ENCODE peak calls at places on chromosome 7, in seven cellular contexts. V, O, H, B, M, W and L are unnamed samples.

GRCh38 chr7:130878785-130879184 is 144.8 kb upstream of the KLF14 start:
- DNase-seq in V (no peak), O (no peak), H (no peak), B (no peak), M (no peak), W (no peak), L (no peak)

GRCh38 chr7:70238171-70238575 is 639.9 kb downstream of the AUTS2 start:
- DNase-seq in V (no peak), O (no peak), H (no peak), B (no peak), M (no peak), W (no peak), L (no peak)

GRCh38 chr7:1106063-1106782 is 18.3 kb downstream of the GPER1 start:
- DNase-seq in V (no peak), O (no peak), H (no peak), B (peak), M (no peak), W (no peak), L (no peak)

GRCh38 chr7:101108330-101108857 is 18.5 kb upstream of the SERPINE1 start:
- DNase-seq in V (no peak), O (no peak), H (no peak), B (peak), M (peak), W (no peak), L (no peak)

GRCh38 chr7:111357691-111358090 is 204.6 kb downstream of the IMMP2L start:
- DNase-seq in V (no peak), O (no peak), H (no peak), B (no peak), M (no peak), W (no peak), L (peak)

GRCh38 chr7:90411510-90411909 is 8.2 kb downstream of the CLDN12 start:
- DNase-seq in V (peak), O (no peak), H (no peak), B (no peak), M (no peak), W (no peak), L (no peak)

GRCh38 chr7:142025896-142026295 is 30.2 kb downstream of the MGAM start:
- DNase-seq in V (no peak), O (no peak), H (no peak), B (no peak), M (no peak), W (no peak), L (peak)

GRCh38 chr7:105673367-105674188 is 92.3 kb upstream of the EFCAB10 start:
- DNase-seq in V (no peak), O (no peak), H (peak), B (no peak), M (no peak), W (no peak), L (no peak)

GRCh38 chr7:1979591-1980560 is 252.9 kb downstream of the MAD1L1 start:
- DNase-seq in V (no peak), O (no peak), H (no peak), B (peak), M (no peak), W (no peak), L (peak)

GRCh38 chr7:117143066-117143465 is 179.8 kb downstream of the WNT2 start:
- DNase-seq in V (no peak), O (no peak), H (no peak), B (no peak), M (no peak), W (no peak), L (no peak)

GRCh38 chr7:21767300-21767900 is 178.3 kb downstream of the CDCA7L start:
- DNase-seq in V (peak), O (no peak), H (peak), B (no peak), M (no peak), W (no peak), L (peak)

GRCh38 chr7:144668503-144668902 is 167.3 kb downstream of the TPK1 start:
- DNase-seq in V (no peak), O (no peak), H (no peak), B (no peak), M (no peak), W (no peak), L (no peak)

GRCh38 chr7:133019590-133019989 is 62.3 kb downstream of the CHCHD3 start:
- DNase-seq in V (no peak), O (no peak), H (no peak), B (no peak), M (no peak), W (no peak), L (no peak)

GRCh38 chr7:51666751-51667150 is 350.1 kb upstream of the COBL start:
- DNase-seq in V (no peak), O (no peak), H (no peak), B (no peak), M (no peak), W (no peak), L (no peak)

GRCh38 chr7:112990619-112991018 is 96.0 kb downstream of the GPR85 start:
- DNase-seq in V (no peak), O (no peak), H (no peak), B (no peak), M (no peak), W (no peak), L (no peak)

GRCh38 chr7:80133361-80134104 is 1.1 kb upstream of the GNAI1 start:
- DNase-seq in V (no peak), O (no peak), H (no peak), B (no peak), M (peak), W (no peak), L (peak)

GRCh38 chr7:100102950-100103840 is 1.8 kb downstream of the AP4M1 start:
- DNase-seq in V (no peak), O (no peak), H (no peak), B (no peak), M (no peak), W (no peak), L (no peak)

GRCh38 chr7:100100420-100101015 is 679 bp downstream of the MCM7 start:
- DNase-seq in V (peak), O (peak), H (peak), B (peak), M (peak), W (peak), L (peak)

GRCh38 chr7:100098913-100099312 is 2.3 kb downstream of the MCM7 start:
- DNase-seq in V (no peak), O (no peak), H (no peak), B (no peak), M (no peak), W (no peak), L (no peak)

GRCh38 chr7:100101016-100101862 is at the start of the genes AP4M1 and MCM7:
- DNase-seq in V (peak), O (peak), H (peak), B (peak), M (peak), W (peak), L (peak)

GRCh38 chr7:100099452-100099851 is 1.7 kb downstream of the MCM7 start:
- DNase-seq in V (no peak), O (no peak), H (no peak), B (no peak), M (no peak), W (no peak), L (no peak)
- H3K27ac ChIP-seq in V (peak), O (peak), H (no peak), B (no peak), M (peak), W (peak), L (peak)

GRCh38 chr7:26087321-26088091 is 64.5 kb upstream of the NFE2L3 start:
- DNase-seq in V (no peak), O (no peak), H (no peak), B (no peak), M (no peak), W (no peak), L (peak)

GRCh38 chr7:26090927-26091519 is 61.0 kb upstream of the NFE2L3 start:
- DNase-seq in V (peak), O (no peak), H (no peak), B (no peak), M (no peak), W (no peak), L (peak)

GRCh38 chr7:26093023-26093422 is 59.0 kb upstream of the NFE2L3 start:
- DNase-seq in V (no peak), O (no peak), H (no peak), B (no peak), M (no peak), W (no peak), L (no peak)

GRCh38 chr7:26091933-26092332 is 60.1 kb upstream of the NFE2L3 start:
- DNase-seq in V (no peak), O (no peak), H (no peak), B (no peak), M (no peak), W (no peak), L (peak)
- TF ChIP-seq CTCF in V (peak), O (no peak), H (no peak), B (no peak), M (no peak), W (no peak), L (no peak)

DNA sequence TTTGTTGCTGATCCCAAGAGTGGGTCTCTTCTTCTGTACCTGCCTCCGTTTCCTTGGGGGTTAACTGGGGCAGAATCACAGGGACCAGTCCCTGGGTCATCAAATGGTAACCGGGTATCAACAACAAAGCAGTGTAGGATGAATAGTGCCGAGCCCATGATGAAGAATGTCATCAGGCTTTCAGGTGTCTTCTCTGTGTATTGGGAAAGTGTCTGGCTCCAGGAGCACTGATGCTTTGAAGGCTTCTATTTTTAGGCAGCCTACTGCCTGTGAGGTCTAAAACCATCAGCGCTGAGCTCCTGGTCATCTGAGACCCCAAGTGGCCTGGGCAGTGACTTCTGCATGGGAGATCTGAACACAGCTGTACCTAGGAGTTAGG is 48.2 kb upstream of the SHH start:
- DNase-seq in V (no peak), O (no peak), H (no peak), B (no peak), M (no peak), W (peak), L (no peak)
- H3K27ac ChIP-seq in V (no peak), O (no peak), H (no peak), B (no peak), M (no peak), W (no peak), L (peak)

DNA sequence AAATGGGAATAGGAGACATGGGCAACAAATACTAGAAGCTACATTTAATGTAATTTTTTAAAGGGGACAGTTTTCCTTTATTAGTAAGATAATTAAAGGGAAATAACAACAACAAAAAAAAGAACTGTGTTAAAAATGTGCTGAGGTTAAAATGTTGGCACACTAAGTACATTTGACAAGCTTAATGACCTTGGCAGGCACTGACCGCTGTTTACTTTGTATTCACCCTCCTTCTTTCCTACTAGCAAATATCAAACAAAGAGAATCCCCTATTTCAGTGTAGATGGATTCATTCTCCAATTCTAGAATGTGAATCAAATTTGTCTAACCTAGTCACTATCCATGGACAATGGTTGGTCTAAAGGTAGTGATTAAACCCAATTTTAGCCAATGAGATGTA is 77.5 kb upstream of the TOMM7 start:
- DNase-seq in V (no peak), O (no peak), H (no peak), B (no peak), M (no peak), W (no peak), L (no peak)
- TF ChIP-seq CTCF in V (no peak), O (no peak), H (no peak), B (no peak), M (no peak), W (no peak), L (no peak)

GRCh38 chr7:68107968-68108367 is 1111.3 kb downstream of the TYW1 start:
- DNase-seq in V (no peak), O (no peak), H (no peak), B (no peak), M (no peak), W (no peak), L (no peak)
- H3K27ac ChIP-seq in V (no peak), O (no peak), H (no peak), B (no peak), M (no peak), W (no peak), L (no peak)

GRCh38 chr7:7181519-7182155 is 707 bp upstream of the C1GALT1 start:
- DNase-seq in V (peak), O (no peak), H (peak), B (no peak), M (peak), W (no peak), L (peak)
- TF ChIP-seq CTCF in V (no peak), O (no peak), H (no peak), B (peak), M (no peak), W (no peak), L (no peak)

GRCh38 chr7:16740623-16740953 is 13.0 kb upstream of the TSPAN13 start:
- DNase-seq in V (no peak), O (no peak), H (no peak), B (no peak), M (no peak), W (no peak), L (no peak)
- H3K27ac ChIP-seq in V (no peak), O (no peak), H (no peak), B (peak), M (peak), W (no peak), L (no peak)

GRCh38 chr7:64887756-64888508 is 15.1 kb upstream of the ZNF273 start:
- DNase-seq in V (no peak), O (no peak), H (peak), B (peak), M (peak), W (peak), L (no peak)
- TF ChIP-seq CTCF in V (peak), O (peak), H (peak), B (peak), M (no peak), W (no peak), L (no peak)